ENCODE peak calls at places on chromosomes 6 and 20, in six cellular contexts. One of them, this sample, is unnamed.

GRCh38 chr6:46271728-46272127 is 100.9 kb upstream of the ENPP5 start:
- DNase-seq in mesothelial cell of epicardium: no peak
- DNase-seq in left lung: no peak
- DNase-seq in CD8-positive, alpha-beta T cell: no peak
- DNase-seq in sigmoid colon: no peak
- DNase-seq in cardiac fibroblast: no peak
- DNase-seq in this sample: no peak

GRCh38 chr6:53066059-53066406 is 829 bp downstream of the FBXO9 start:
- DNase-seq in cardiac fibroblast: peak; percentile 22
- DNase-seq in mesothelial cell of epicardium: peak; percentile 59
- DNase-seq in CD8-positive, alpha-beta T cell: no peak
- DNase-seq in left lung: peak; percentile 89
- DNase-seq in sigmoid colon: peak; percentile 78
- DNase-seq in this sample: peak; percentile 13

GRCh38 chr20:11181964-11182363 is 508.2 kb upstream of the JAG1 start:
- DNase-seq in CD8-positive, alpha-beta T cell: no peak
- DNase-seq in mesothelial cell of epicardium: no peak
- DNase-seq in sigmoid colon: no peak
- DNase-seq in left lung: no peak
- DNase-seq in cardiac fibroblast: no peak
- DNase-seq in this sample: no peak

GRCh38 chr6:167350322-167350721 is 25.4 kb downstream of the TTLL2 start:
- DNase-seq in cardiac fibroblast: no peak
- DNase-seq in CD8-positive, alpha-beta T cell: no peak
- DNase-seq in left lung: no peak
- DNase-seq in sigmoid colon: no peak
- DNase-seq in mesothelial cell of epicardium: no peak
- DNase-seq in this sample: no peak

GRCh38 chr6:25706314-25707014 is 48.1 kb upstream of the SLC17A4 start:
- DNase-seq in CD8-positive, alpha-beta T cell: no peak
- DNase-seq in sigmoid colon: no peak
- DNase-seq in left lung: peak; percentile 49
- DNase-seq in cardiac fibroblast: peak; percentile 49
- DNase-seq in mesothelial cell of epicardium: no peak
- DNase-seq in this sample: no peak

GRCh38 chr20:31839782-31840487 is 5.5 kb downstream of the FOXS1 start:
- DNase-seq in left lung: no peak
- DNase-seq in CD8-positive, alpha-beta T cell: no peak
- DNase-seq in cardiac fibroblast: peak; percentile 43
- DNase-seq in mesothelial cell of epicardium: no peak
- DNase-seq in sigmoid colon: no peak
- DNase-seq in this sample: no peak

GRCh38 chr6:129312865-129313264 is 397.1 kb downstream of the ARHGAP18 start:
- DNase-seq in cardiac fibroblast: peak; percentile 74
- DNase-seq in mesothelial cell of epicardium: no peak
- DNase-seq in sigmoid colon: no peak
- DNase-seq in left lung: no peak
- DNase-seq in CD8-positive, alpha-beta T cell: no peak
- DNase-seq in this sample: no peak

GRCh38 chr20:58629213-58629575 is 21.9 kb upstream of the STX16 start:
- DNase-seq in left lung: no peak
- DNase-seq in mesothelial cell of epicardium: no peak
- DNase-seq in CD8-positive, alpha-beta T cell: no peak
- DNase-seq in sigmoid colon: no peak
- DNase-seq in cardiac fibroblast: no peak
- DNase-seq in this sample: no peak

GRCh38 chr6:109816452-109817374 is 125.6 kb downstream of the FIG4 start:
- DNase-seq in sigmoid colon: no peak
- DNase-seq in cardiac fibroblast: no peak
- DNase-seq in left lung: no peak
- DNase-seq in mesothelial cell of epicardium: no peak
- DNase-seq in CD8-positive, alpha-beta T cell: no peak
- DNase-seq in this sample: no peak

GRCh38 chr6:131068165-131068564 is 5.1 kb upstream of the EPB41L2 start:
- DNase-seq in left lung: no peak
- DNase-seq in CD8-positive, alpha-beta T cell: no peak
- DNase-seq in cardiac fibroblast: no peak
- DNase-seq in sigmoid colon: no peak
- DNase-seq in mesothelial cell of epicardium: no peak
- DNase-seq in this sample: no peak

GRCh38 chr20:23361108-23361650 is 803 bp upstream of the GZF1 start:
- DNase-seq in sigmoid colon: no peak
- DNase-seq in left lung: no peak
- DNase-seq in cardiac fibroblast: peak; percentile 67
- DNase-seq in mesothelial cell of epicardium: no peak
- DNase-seq in CD8-positive, alpha-beta T cell: no peak
- DNase-seq in this sample: no peak

GRCh38 chr20:62595491-62595890 is 46.8 kb upstream of the SLCO4A1 start:
- DNase-seq in left lung: peak; percentile 87
- DNase-seq in sigmoid colon: no peak
- DNase-seq in cardiac fibroblast: peak; percentile 54
- DNase-seq in CD8-positive, alpha-beta T cell: no peak
- DNase-seq in mesothelial cell of epicardium: no peak
- DNase-seq in this sample: no peak

GRCh38 chr6:83815631-83816030 is 37.5 kb upstream of the RIPPLY2 start:
- DNase-seq in CD8-positive, alpha-beta T cell: no peak
- DNase-seq in mesothelial cell of epicardium: no peak
- DNase-seq in sigmoid colon: no peak
- DNase-seq in left lung: no peak
- DNase-seq in cardiac fibroblast: peak; percentile 19
- DNase-seq in this sample: no peak

GRCh38 chr6:41970436-41970846 is 28.8 kb upstream of the CCND3 start:
- DNase-seq in sigmoid colon: peak; percentile 45
- DNase-seq in cardiac fibroblast: peak; percentile 90
- DNase-seq in CD8-positive, alpha-beta T cell: no peak
- DNase-seq in mesothelial cell of epicardium: no peak
- DNase-seq in left lung: no peak
- DNase-seq in this sample: no peak

GRCh38 chr20:61733216-61733615 is 332.5 kb downstream of the TAF4 start:
- DNase-seq in mesothelial cell of epicardium: no peak
- DNase-seq in cardiac fibroblast: no peak
- DNase-seq in left lung: no peak
- DNase-seq in sigmoid colon: no peak
- DNase-seq in CD8-positive, alpha-beta T cell: no peak
- DNase-seq in this sample: no peak

GRCh38 chr6:39818695-39819094 is 26.5 kb downstream of the DAAM2 start:
- DNase-seq in CD8-positive, alpha-beta T cell: no peak
- DNase-seq in mesothelial cell of epicardium: no peak
- DNase-seq in left lung: no peak
- DNase-seq in sigmoid colon: no peak
- DNase-seq in cardiac fibroblast: peak; percentile 43
- DNase-seq in this sample: no peak

GRCh38 chr20:54340667-54341081 is 132.8 kb downstream of the PFDN4 start:
- DNase-seq in sigmoid colon: no peak
- DNase-seq in mesothelial cell of epicardium: no peak
- DNase-seq in left lung: no peak
- DNase-seq in cardiac fibroblast: peak; percentile 79
- DNase-seq in CD8-positive, alpha-beta T cell: no peak
- DNase-seq in this sample: no peak

GRCh38 chr6:148593130-148593812 is 153.6 kb upstream of the UST start:
- DNase-seq in CD8-positive, alpha-beta T cell: no peak
- DNase-seq in mesothelial cell of epicardium: no peak
- DNase-seq in sigmoid colon: no peak
- DNase-seq in left lung: no peak
- DNase-seq in cardiac fibroblast: peak; percentile 62
- DNase-seq in this sample: no peak

GRCh38 chr6:36752886-36753506 is 55.4 kb downstream of the RAB44 start:
- DNase-seq in left lung: no peak
- DNase-seq in sigmoid colon: no peak
- DNase-seq in CD8-positive, alpha-beta T cell: no peak
- DNase-seq in cardiac fibroblast: no peak
- DNase-seq in mesothelial cell of epicardium: no peak
- DNase-seq in this sample: no peak

GRCh38 chr6:117676577-117677218 is 1.4 kb downstream of the NUS1 start:
- DNase-seq in mesothelial cell of epicardium: no peak
- DNase-seq in cardiac fibroblast: peak; percentile 14
- DNase-seq in left lung: no peak
- DNase-seq in sigmoid colon: no peak
- DNase-seq in CD8-positive, alpha-beta T cell: no peak
- DNase-seq in this sample: no peak

GRCh38 chr6:13908955-13909381 is 15.8 kb upstream of the RNF182 start:
- DNase-seq in sigmoid colon: peak; percentile 71
- DNase-seq in CD8-positive, alpha-beta T cell: peak; percentile 6
- DNase-seq in cardiac fibroblast: peak; percentile 80
- DNase-seq in left lung: no peak
- DNase-seq in mesothelial cell of epicardium: no peak
- DNase-seq in this sample: peak; percentile 35

DNA sequence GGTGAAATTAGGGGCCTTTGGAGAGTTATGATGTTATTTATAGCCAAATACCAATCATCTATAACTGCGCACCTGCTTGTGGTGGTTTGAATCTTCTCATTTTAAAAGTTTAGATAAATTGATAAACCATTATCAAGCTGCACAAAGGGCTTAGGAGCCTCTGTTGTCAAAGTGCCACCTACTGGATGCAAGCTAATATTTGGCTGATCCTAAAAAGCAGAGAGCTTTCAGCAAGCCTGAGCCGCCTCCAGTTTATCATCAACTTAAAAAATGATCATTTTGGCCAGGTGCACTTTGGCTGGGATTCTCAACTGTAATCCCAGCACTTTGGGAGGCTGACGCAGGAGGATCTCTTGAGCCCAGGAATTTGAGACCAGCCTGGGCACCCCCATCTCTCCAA is 58.5 kb upstream of the ATXN1 start:
- DNase-seq in mesothelial cell of epicardium: no peak
- DNase-seq in sigmoid colon: no peak
- DNase-seq in cardiac fibroblast: peak; percentile 36
- DNase-seq in left lung: no peak
- DNase-seq in CD8-positive, alpha-beta T cell: no peak
- DNase-seq in this sample: no peak
- TF ChIP-seq CTCF in mesothelial cell of epicardium: no peak
- TF ChIP-seq CTCF in sigmoid colon: no peak
- TF ChIP-seq CTCF in cardiac fibroblast: peak; percentile 24
- TF ChIP-seq CTCF in left lung: no peak
- TF ChIP-seq CTCF in CD8-positive, alpha-beta T cell: no peak
- TF ChIP-seq CTCF in this sample: peak; percentile 13

DNA sequence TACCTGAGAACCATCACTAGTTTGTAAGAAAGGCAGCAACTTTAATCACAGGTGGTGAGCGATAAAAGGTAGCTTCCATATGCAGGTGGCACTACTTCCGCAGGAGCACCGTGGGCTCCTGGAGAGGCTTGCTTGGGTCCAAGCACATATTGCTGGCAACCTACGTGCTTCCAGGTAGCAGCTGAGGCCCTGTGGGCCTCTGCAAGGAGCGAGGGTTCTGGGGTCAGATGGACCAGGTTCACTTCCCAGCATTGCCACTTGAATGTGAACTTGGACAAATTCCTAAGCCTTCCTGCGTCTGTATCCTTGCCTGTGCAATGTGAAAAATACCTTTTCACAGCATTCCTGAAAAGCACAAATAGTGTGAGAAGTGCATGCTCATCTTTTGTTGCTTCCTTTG is 31.0 kb downstream of the TXNDC5 start:
- DNase-seq in sigmoid colon: no peak
- DNase-seq in CD8-positive, alpha-beta T cell: no peak
- DNase-seq in mesothelial cell of epicardium: no peak
- DNase-seq in left lung: no peak
- DNase-seq in cardiac fibroblast: no peak
- DNase-seq in this sample: no peak
- TF ChIP-seq CTCF in sigmoid colon: no peak
- TF ChIP-seq CTCF in CD8-positive, alpha-beta T cell: no peak
- TF ChIP-seq CTCF in mesothelial cell of epicardium: no peak
- TF ChIP-seq CTCF in left lung: no peak
- TF ChIP-seq CTCF in cardiac fibroblast: no peak
- TF ChIP-seq CTCF in this sample: no peak

GRCh38 chr6:154650351-154650750 is 82.9 kb upstream of the SCAF8 start:
- DNase-seq in cardiac fibroblast: no peak
- DNase-seq in sigmoid colon: no peak
- DNase-seq in CD8-positive, alpha-beta T cell: no peak
- DNase-seq in mesothelial cell of epicardium: no peak
- DNase-seq in left lung: no peak
- DNase-seq in this sample: no peak

GRCh38 chr6:154653385-154653784 is 79.8 kb upstream of the SCAF8 start:
- DNase-seq in cardiac fibroblast: no peak
- DNase-seq in CD8-positive, alpha-beta T cell: no peak
- DNase-seq in sigmoid colon: no peak
- DNase-seq in mesothelial cell of epicardium: no peak
- DNase-seq in left lung: no peak
- DNase-seq in this sample: no peak

GRCh38 chr6:154649723-154650122 is 83.5 kb upstream of the SCAF8 start:
- DNase-seq in left lung: no peak
- DNase-seq in mesothelial cell of epicardium: no peak
- DNase-seq in CD8-positive, alpha-beta T cell: no peak
- DNase-seq in sigmoid colon: no peak
- DNase-seq in cardiac fibroblast: peak; percentile 54
- DNase-seq in this sample: no peak

GRCh38 chr6:154653853-154654252 is 79.4 kb upstream of the SCAF8 start:
- DNase-seq in sigmoid colon: no peak
- DNase-seq in mesothelial cell of epicardium: no peak
- DNase-seq in left lung: no peak
- DNase-seq in cardiac fibroblast: peak; percentile 93
- DNase-seq in CD8-positive, alpha-beta T cell: no peak
- DNase-seq in this sample: no peak

DNA sequence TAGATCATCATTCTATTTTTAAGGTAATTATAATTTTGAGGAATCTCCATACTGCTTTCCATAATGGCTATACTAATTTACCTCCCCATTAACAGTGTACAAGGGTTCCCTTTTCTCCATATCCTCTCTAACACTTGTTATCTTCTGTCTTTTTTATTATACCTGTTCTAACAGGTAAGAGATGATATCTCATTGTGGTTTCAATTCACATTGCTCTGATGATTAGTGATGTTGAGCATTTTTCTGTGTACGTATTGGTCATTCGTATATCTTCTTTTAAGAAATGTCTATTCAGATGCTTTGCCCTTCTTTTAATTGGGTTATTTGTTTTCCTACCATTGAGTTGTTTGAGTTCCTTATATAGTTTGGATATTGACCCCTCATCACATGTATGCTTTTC is 81.6 kb upstream of the SCAF8 start:
- DNase-seq in CD8-positive, alpha-beta T cell: no peak
- DNase-seq in sigmoid colon: no peak
- DNase-seq in left lung: no peak
- DNase-seq in mesothelial cell of epicardium: no peak
- DNase-seq in cardiac fibroblast: no peak
- DNase-seq in this sample: no peak
- TF ChIP-seq CTCF in CD8-positive, alpha-beta T cell: no peak
- TF ChIP-seq CTCF in sigmoid colon: no peak
- TF ChIP-seq CTCF in left lung: no peak
- TF ChIP-seq CTCF in mesothelial cell of epicardium: no peak
- TF ChIP-seq CTCF in cardiac fibroblast: no peak
- TF ChIP-seq CTCF in this sample: no peak

GRCh38 chr6:2758980-2759379 is 6.2 kb upstream of the WRNIP1 start:
- DNase-seq in CD8-positive, alpha-beta T cell: no peak
- DNase-seq in mesothelial cell of epicardium: no peak
- DNase-seq in sigmoid colon: no peak
- DNase-seq in left lung: no peak
- DNase-seq in cardiac fibroblast: no peak
- DNase-seq in this sample: no peak

GRCh38 chr6:2764610-2765165 is 505 bp upstream of the WRNIP1 start:
- DNase-seq in sigmoid colon: peak; percentile 75
- DNase-seq in cardiac fibroblast: peak; percentile 82
- DNase-seq in left lung: peak; percentile 78
- DNase-seq in mesothelial cell of epicardium: no peak
- DNase-seq in CD8-positive, alpha-beta T cell: peak; percentile 37
- DNase-seq in this sample: no peak

GRCh38 chr6:2763345-2763841 is 1.8 kb upstream of the WRNIP1 start:
- DNase-seq in CD8-positive, alpha-beta T cell: no peak
- DNase-seq in left lung: peak; percentile 87
- DNase-seq in sigmoid colon: peak; percentile 69
- DNase-seq in mesothelial cell of epicardium: no peak
- DNase-seq in cardiac fibroblast: no peak
- DNase-seq in this sample: no peak

GRCh38 chr6:2763876-2764540 is 1.2 kb upstream of the WRNIP1 start:
- DNase-seq in sigmoid colon: peak; percentile 72
- DNase-seq in mesothelial cell of epicardium: no peak
- DNase-seq in left lung: peak; percentile 76
- DNase-seq in cardiac fibroblast: no peak
- DNase-seq in CD8-positive, alpha-beta T cell: no peak
- DNase-seq in this sample: no peak

GRCh38 chr6:2760882-2761842 is 4.0 kb upstream of the WRNIP1 start:
- DNase-seq in left lung: no peak
- DNase-seq in sigmoid colon: no peak
- DNase-seq in mesothelial cell of epicardium: no peak
- DNase-seq in CD8-positive, alpha-beta T cell: no peak
- DNase-seq in cardiac fibroblast: peak; percentile 40
- DNase-seq in this sample: no peak
- TF ChIP-seq CTCF in left lung: peak; percentile 43
- TF ChIP-seq CTCF in sigmoid colon: no peak
- TF ChIP-seq CTCF in mesothelial cell of epicardium: peak; percentile 75
- TF ChIP-seq CTCF in CD8-positive, alpha-beta T cell: peak; percentile 58
- TF ChIP-seq CTCF in cardiac fibroblast: peak; percentile 48
- TF ChIP-seq CTCF in this sample: peak; percentile 30

This sample was measured in D721Med.